ENCODE peak calls at places on chromosomes 7 and 10, in six cellular contexts. B is heart right ventricle, M is GM23248, D is osteoblast, W is HCT116, L is IMR-90. E is an unnamed sample.
A peak's percentile ranks its signal among the peaks of the same experiment; 100 is the strongest.

GRCh38 chr7:964401-965231 is 10.1 kb upstream of the ADAP1 start:
- DNase-seq in D (peak; percentile 93), W (no peak), B (peak; percentile 23), L (peak; percentile 25), M (peak; percentile 81), E (peak; percentile 72)

GRCh38 chr7:1225462-1226154 is 7.1 kb upstream of the UNCX start:
- DNase-seq in B (no peak), M (peak; percentile 47), D (peak; percentile 96), W (no peak), L (no peak), E (no peak)

GRCh38 chr7:157955383-157955999 is 618.7 kb downstream of the DNAJB6 start:
- DNase-seq in M (no peak), L (no peak), W (no peak), B (no peak), D (no peak), E (no peak)

GRCh38 chr10:101693701-101694055 is 1.3 kb downstream of the FBXW4 start:
- DNase-seq in B (no peak), M (peak; percentile 80), D (peak; percentile 85), W (no peak), L (peak; percentile 60), E (no peak)

GRCh38 chr7:116805100-116805544 is 57.3 kb upstream of the CAPZA2 start:
- DNase-seq in D (no peak), B (no peak), W (no peak), L (peak; percentile 76), M (peak; percentile 76), E (peak; percentile 36)

GRCh38 chr7:116327751-116328150 is 117.4 kb downstream of the TES start:
- DNase-seq in B (no peak), M (peak; percentile 70), W (peak; percentile 29), D (peak; percentile 3), L (peak; percentile 99), E (no peak)

GRCh38 chr10:122388287-122388997 is 13.9 kb downstream of the PLEKHA1 start:
- DNase-seq in L (no peak), M (no peak), B (no peak), D (no peak), W (no peak), E (no peak)

GRCh38 chr7:875051-875450 is 1.3 kb upstream of the GET4 start:
- DNase-seq in B (no peak), W (no peak), D (no peak), L (no peak), M (no peak), E (no peak)

GRCh38 chr10:69669408-69669807 is 39.4 kb downstream of the FAM241B start:
- DNase-seq in D (peak; percentile 62), W (no peak), L (no peak), M (no peak), B (no peak), E (no peak)

GRCh38 chr10:114266521-114266920 is 27.5 kb downstream of the VWA2 start:
- DNase-seq in D (no peak), L (peak; percentile 50), W (no peak), B (peak; percentile 42), M (peak; percentile 46), E (peak; percentile 51)

GRCh38 chr7:128883622-128884549 is 21.2 kb downstream of the ATP6V1F start:
- DNase-seq in B (peak; percentile 87), D (peak; percentile 99), L (peak; percentile 54), W (peak; percentile 58), M (peak; percentile 81), E (peak; percentile 77)

GRCh38 chr7:32158076-32158475 is 87.9 kb upstream of the PDE1C start:
- DNase-seq in D (no peak), B (no peak), W (no peak), L (no peak), M (no peak), E (peak; percentile 75)

GRCh38 chr10:16987129-16987670 is 142.4 kb downstream of the CUBN start:
- DNase-seq in L (peak; percentile 87), B (no peak), W (no peak), M (peak; percentile 87), D (peak; percentile 73), E (no peak)

GRCh38 chr10:124717911-124718734 is 26.1 kb downstream of the FAM53B start:
- DNase-seq in D (peak; percentile 69), L (no peak), W (no peak), B (no peak), M (no peak), E (no peak)

GRCh38 chr7:128103498-128104108 is 72.4 kb upstream of the LRRC4 start:
- DNase-seq in L (no peak), M (peak; percentile 60), W (no peak), D (peak; percentile 91), B (peak; percentile 55), E (peak; percentile 45)

GRCh38 chr10:97553575-97554100 is 18.9 kb upstream of the ANKRD2 start:
- DNase-seq in M (peak; percentile 85), L (peak; percentile 70), W (no peak), B (peak; percentile 65), D (peak; percentile 85), E (peak; percentile 69)

GRCh38 chr7:141220263-141220662 is 146.4 kb downstream of the TMEM178B start:
- DNase-seq in W (peak; percentile 7), M (no peak), L (no peak), B (no peak), D (no peak), E (no peak)

GRCh38 chr7:98956937-98957336 is 78.6 kb downstream of the TRRAP start:
- DNase-seq in B (peak; percentile 33), L (no peak), M (peak; percentile 3), W (no peak), D (peak; percentile 22), E (no peak)

GRCh38 chr10:84176351-84176750 is 2.8 kb downstream of the GPR15LG start:
- DNase-seq in B (no peak), W (no peak), D (no peak), M (no peak), L (no peak), E (no peak)

GRCh38 chr7:8389898-8390642 is 43.3 kb upstream of the NXPH1 start:
- DNase-seq in L (no peak), D (no peak), B (peak; percentile 39), W (peak; percentile 53), M (peak; percentile 10), E (no peak)

GRCh38 chr7:34069676-34070075 is 164.3 kb downstream of the BMPER start:
- DNase-seq in M (peak; percentile 29), B (no peak), L (peak; percentile 61), W (no peak), D (peak; percentile 82), E (no peak)

GRCh38 chr7:144473908-144474307 is 70.4 kb upstream of the NOBOX start:
- DNase-seq in B (no peak), W (no peak), D (no peak), L (no peak), M (no peak), E (no peak)

GRCh38 chr10:94402204-94403033 is at the start of gene TBC1D12:
- DNase-seq in M (peak; percentile 96), L (peak; percentile 97), W (peak; percentile 97), D (peak; percentile 98), B (peak; percentile 96), E (peak; percentile 97)

GRCh38 chr7:139618482-139619366 is 95.2 kb downstream of the CLEC2L start:
- DNase-seq in D (no peak), B (peak; percentile 40), M (peak; percentile 72), L (peak; percentile 41), W (peak; percentile 19), E (no peak)

GRCh38 chr10:3955954-3956617 is 171.1 kb upstream of the KLF6 start:
- DNase-seq in B (no peak), W (no peak), D (no peak), M (no peak), L (no peak), E (no peak)

GRCh38 chr7:157769016-157769869 is 432.4 kb downstream of the DNAJB6 start:
- DNase-seq in D (no peak), B (no peak), M (no peak), L (no peak), W (no peak), E (no peak)

GRCh38 chr10:72062832-72063702 is 25.3 kb downstream of the SPOCK2 start:
- DNase-seq in W (no peak), L (no peak), D (peak; percentile 60), B (no peak), M (no peak), E (no peak)

GRCh38 chr7:44324204-44325126 is 929 bp downstream of the CAMK2B start:
- DNase-seq in D (peak; percentile 41), W (no peak), B (no peak), L (no peak), M (peak; percentile 28), E (no peak)
- H3K4me3 ChIP-seq in D (no peak overlapping the region), W (no peak overlapping the region), B (peak overlapping the region; percentile 52), L (no peak overlapping the region), M (peak overlapping the region; percentile 26), E (peak overlapping the region; percentile 56)

GRCh38 chr7:36642010-36642409 is 82.3 kb downstream of the AOAH start:
- DNase-seq in M (no peak), D (no peak), W (no peak), L (no peak), B (no peak), E (no peak)

GRCh38 chr7:36638140-36638539 is 86.2 kb downstream of the AOAH start:
- DNase-seq in L (no peak), D (no peak), B (no peak), M (no peak), W (no peak), E (no peak)

GRCh38 chr7:36638586-36639265 is 85.6 kb downstream of the AOAH start:
- DNase-seq in D (no peak), L (no peak), M (no peak), B (no peak), W (no peak), E (no peak)

GRCh38 chr7:36640682-36641081 is 83.6 kb downstream of the AOAH start:
- DNase-seq in W (no peak), L (no peak), D (no peak), B (no peak), M (no peak), E (no peak)

DNA sequence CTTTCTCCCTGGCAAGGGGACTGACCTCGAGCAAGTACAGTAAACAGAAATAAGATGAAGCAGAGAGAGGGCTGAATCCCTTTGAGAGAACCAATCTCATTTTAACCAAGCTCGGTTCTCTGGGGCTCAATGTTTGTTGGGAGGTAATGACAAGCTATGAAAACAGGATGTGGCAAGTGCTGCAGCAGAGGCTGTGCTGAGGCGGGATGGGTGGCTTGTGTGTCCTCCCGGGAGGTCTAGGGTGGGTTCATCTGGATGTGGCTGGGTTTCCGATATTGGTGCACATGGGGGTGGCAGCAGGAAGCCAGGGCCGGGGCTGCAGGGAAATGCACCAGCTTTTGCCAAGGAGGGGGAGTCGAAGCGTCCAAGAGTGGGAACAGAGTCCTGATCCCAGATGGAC is 84.5 kb downstream of the AOAH start:
- DNase-seq in M (no peak), W (no peak), D (no peak), B (no peak), L (no peak), E (no peak)
- H3K4me1 ChIP-seq in M (no peaks in the 10 kb centered on the region), W (no peaks in the 10 kb centered on the region), D (no peaks in the 10 kb centered on the region), B (no peaks in the 10 kb centered on the region), L (no peaks in the 10 kb centered on the region), E (no peaks in the 10 kb centered on the region)

GRCh38 chr10:130282492-130283233 is 146.5 kb downstream of the GLRX3 start:
- DNase-seq in B (no peak), D (no peak), W (no peak), M (no peak), L (no peak), E (no peak)
- H3K9me3 ChIP-seq in B (peaks cover 51% of the 10 kb centered on the region), D (peaks cover 16% of the 10 kb centered on the region), W (no peaks in the 10 kb centered on the region), M (no peaks in the 10 kb centered on the region), L (peaks cover 48% of the 10 kb centered on the region), E (peaks cover 100% of the 10 kb centered on the region)

DNA sequence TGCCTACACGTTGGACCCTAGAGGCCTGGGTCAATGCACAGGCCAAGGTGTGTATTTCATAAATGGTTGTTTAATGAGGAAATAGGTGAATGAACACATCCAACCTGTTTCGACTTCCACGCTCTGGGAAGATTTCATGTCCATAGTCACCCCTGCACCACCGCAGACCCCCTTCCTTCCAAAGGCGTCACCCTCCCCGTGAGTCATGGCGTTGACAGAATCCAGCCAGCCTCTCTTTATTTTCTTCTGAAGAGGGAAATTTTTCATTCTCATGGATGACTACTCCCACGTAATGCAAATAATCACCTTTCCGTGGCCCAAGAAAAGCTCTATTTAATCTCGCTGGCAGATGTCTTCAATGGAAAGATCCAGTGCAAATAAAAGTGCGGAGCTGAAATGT is 75.3 kb upstream of the FOXK1 start:
- DNase-seq in L (no peak), W (no peak), D (no peak), B (no peak), M (peak; percentile 19), E (no peak)
- H3K4me3 ChIP-seq in L (no peak overlapping the region), W (no peak overlapping the region), D (no peak overlapping the region), B (no peak overlapping the region), M (peak overlapping the region; percentile 51), E (no peak overlapping the region)

E was measured in heart left ventricle.